ENCODE peak calls at places on chromosomes 7 and 10, in seven cellular contexts. N is Panc1; V is HS-5; T is stimulated activated CD4-positive, alpha-beta T cell treated with anti-CD3 and anti-CD28 coated beads, Interleukin-15, amount 100 ng/mL, for 1 hour; Y is BJ; X is brain pericyte; W is activated T-helper 1 cell treated with anti-CD3 and anti-CD28 coated beads, Interleukin-2, amount 50 U/mL, for 16 hours. L is an unnamed sample.

GRCh38 chr10:119221201-119221600 is 13.8 kb downstream of the GRK5 start:
- DNase-seq in W (no peak), Y (no peak), V (no peak), N (no peak), X (no peak), T (no peak), L (no peak)

GRCh38 chr10:44908071-44908709 is 2.9 kb upstream of the TMEM72 start:
- DNase-seq in Y (no peak), T (no peak), X (no peak), V (no peak), W (no peak), N (no peak), L (no peak)

GRCh38 chr10:120897343-120897742 is 46.2 kb downstream of the WDR11 start:
- DNase-seq in Y (no peak), V (no peak), N (no peak), T (no peak), W (no peak), X (no peak), L (no peak)

GRCh38 chr10:117609095-117609821 is 66.7 kb downstream of the EMX2 start:
- DNase-seq in V (peak; percentile 78), Y (peak; percentile 73), W (no peak), N (peak; percentile 15), X (no peak), T (no peak), L (no peak)

GRCh38 chr10:101840102-101840684 is 3.4 kb downstream of the KCNIP2 start:
- DNase-seq in W (no peak), Y (no peak), V (no peak), X (no peak), T (no peak), N (no peak), L (no peak)

GRCh38 chr7:144063710-144064109 is 5.9 kb upstream of the OR2A25 start:
- DNase-seq in Y (no peak), T (no peak), X (no peak), W (no peak), N (no peak), V (no peak), L (no peak)

GRCh38 chr10:91188889-91189288 is 31.6 kb upstream of the PCGF5 start:
- DNase-seq in Y (no peak), N (no peak), T (no peak), W (no peak), X (no peak), V (no peak), L (no peak)

GRCh38 chr7:92847305-92847704 is 10.9 kb upstream of the CDK6 start:
- DNase-seq in V (no peak), X (no peak), T (no peak), Y (no peak), N (no peak), W (no peak), L (no peak)

GRCh38 chr7:16604054-16604453 is 41.5 kb downstream of the ANKMY2 start:
- DNase-seq in N (no peak), T (no peak), X (no peak), W (no peak), V (no peak), Y (no peak), L (no peak)

L was measured in HS-27A.